ENCODE peak calls at places on chromosomes 6 and 20, in nine cellular contexts. Q is CD4-positive, alpha-beta memory T cell; P is left ventricle myocardium inferior; O is IMR-90; D is keratinocyte; F is neuronal stem cell; H is aorta; W is WERI-Rb-1; X is tibial nerve. T is an unnamed sample.
A peak's percentile ranks its signal among the peaks of the same experiment; 100 is the strongest.

GRCh38 chr6:155270566-155271091 is 6.8 kb downstream of the CLDN20 start:
- DNase-seq in Q (no peak), P (no peak), O (no peak), D (no peak), F (no peak), H (no peak), W (peak; percentile 84), X (no peak), T (no peak)

GRCh38 chr6:159693894-159694545 is 979 bp upstream of the SOD2 start:
- DNase-seq in Q (peak; percentile 83), P (no peak), O (peak; percentile 36), D (no peak), F (no peak), H (peak; percentile 55), W (no peak), X (no peak), T (peak; percentile 51)

GRCh38 chr20:63317601-63318291 is 24.8 kb downstream of the COL20A1 start:
- DNase-seq in Q (no peak), P (no peak), O (no peak), D (no peak), F (no peak), H (peak; percentile 40), W (no peak), X (no peak), T (no peak)

GRCh38 chr20:40961176-40961575 is 67.4 kb upstream of the TOP1 start:
- DNase-seq in Q (no peak), P (no peak), O (no peak), D (no peak), F (no peak), H (no peak), W (no peak), X (no peak), T (no peak)

GRCh38 chr6:116631379-116631990 is 15.2 kb downstream of the RSPH4A start:
- DNase-seq in Q (no peak), P (no peak), O (no peak), D (no peak), F (no peak), H (no peak), W (no peak), X (no peak), T (no peak)

GRCh38 chr6:161417712-161418457 is 144.0 kb upstream of the AGPAT4 start:
- DNase-seq in Q (no peak), P (peak; percentile 46), O (peak; percentile 85), D (no peak), F (no peak), H (no peak), W (no peak), X (peak; percentile 16), T (no peak)

GRCh38 chr20:2984028-2984501 is 59.4 kb upstream of the GNRH2 start:
- DNase-seq in Q (peak; percentile 17), P (no peak), O (no peak), D (no peak), F (no peak), H (no peak), W (no peak), X (no peak), T (no peak)

GRCh38 chr6:109121411-109121810 is 26.1 kb downstream of the CEP57L1 start:
- DNase-seq in Q (no peak), P (no peak), O (no peak), D (no peak), F (no peak), H (no peak), W (no peak), X (no peak), T (no peak)

GRCh38 chr6:101114703-101115102 is 233.6 kb upstream of the ASCC3 start:
- DNase-seq in Q (no peak), P (no peak), O (peak; percentile 20), D (no peak), F (peak; percentile 31), H (no peak), W (peak; percentile 52), X (no peak), T (no peak)

GRCh38 chr20:59866338-59866737 is 67.1 kb downstream of the SYCP2 start:
- DNase-seq in Q (no peak), P (no peak), O (no peak), D (no peak), F (no peak), H (no peak), W (no peak), X (no peak), T (no peak)

GRCh38 chr6:83198486-83199172 is 5.5 kb downstream of the RWDD2A start:
- DNase-seq in Q (no peak), P (no peak), O (peak; percentile 69), D (no peak), F (no peak), H (no peak), W (no peak), X (no peak), T (no peak)

GRCh38 chr6:68774843-68775242 is 139.8 kb downstream of the ADGRB3 start:
- DNase-seq in Q (no peak), P (no peak), O (no peak), D (no peak), F (no peak), H (no peak), W (no peak), X (no peak), T (no peak)

GRCh38 chr6:83853178-83853967 is at the start of gene RIPPLY2:
- DNase-seq in Q (no peak), P (peak; percentile 15), O (peak; percentile 20), D (no peak), F (peak; percentile 45), H (peak; percentile 52), W (peak; percentile 79), X (no peak), T (no peak)

GRCh38 chr20:18263723-18264122 is 24.6 kb upstream of the ZNF133 start:
- DNase-seq in Q (no peak), P (no peak), O (no peak), D (no peak), F (no peak), H (no peak), W (no peak), X (no peak), T (no peak)

GRCh38 chr20:11791316-11792228 is 126.1 kb upstream of the BTBD3 start:
- DNase-seq in Q (no peak), P (no peak), O (no peak), D (no peak), F (no peak), H (no peak), W (no peak), X (no peak), T (no peak)

GRCh38 chr6:130981409-130981808 is 81.6 kb downstream of the EPB41L2 start:
- DNase-seq in Q (no peak), P (no peak), O (peak; percentile 84), D (no peak), F (no peak), H (no peak), W (no peak), X (no peak), T (peak; percentile 40)

GRCh38 chr6:150647051-150647450 is 47.4 kb downstream of the PLEKHG1 start:
- DNase-seq in Q (no peak), P (no peak), O (no peak), D (no peak), F (no peak), H (no peak), W (no peak), X (no peak), T (no peak)
- H3K36me3 ChIP-seq in Q (no peaks in the 10 kb centered on the region), P (peaks cover 4% of the 10 kb centered on the region), O (no peaks in the 10 kb centered on the region), D (no peaks in the 10 kb centered on the region), F (no peaks in the 10 kb centered on the region), H (no peaks in the 10 kb centered on the region), W (no peaks in the 10 kb centered on the region), X (no peaks in the 10 kb centered on the region), T (no peaks in the 10 kb centered on the region)

DNA sequence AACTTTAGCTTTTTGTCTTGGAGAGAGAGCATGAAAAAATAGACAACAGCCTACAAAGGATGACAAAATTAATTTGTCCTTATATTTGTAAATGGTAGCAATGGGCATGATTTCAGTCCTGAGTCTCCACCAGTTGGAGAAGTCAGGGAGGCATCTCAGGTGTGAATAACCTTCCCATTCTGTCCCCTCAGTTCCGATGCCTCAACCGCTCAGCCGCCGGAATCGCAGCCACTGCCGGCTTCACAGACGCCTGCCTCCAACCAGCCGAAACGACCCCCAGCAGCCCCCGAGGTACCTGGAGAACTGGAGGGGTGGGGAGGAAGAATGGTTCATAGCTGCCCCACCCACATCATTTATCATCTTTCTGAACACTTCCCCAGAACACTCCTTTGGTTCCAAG is 3.6 kb downstream of the PRRC2A start:
- DNase-seq in Q (no peak), P (no peak), O (no peak), D (no peak), F (no peak), H (no peak), W (no peak), X (no peak), T (no peak)
- H3K36me3 ChIP-seq in Q (peaks cover 62% of the 10 kb centered on the region), P (peaks cover 63% of the 10 kb centered on the region), O (peaks cover 58% of the 10 kb centered on the region), D (peaks cover 64% of the 10 kb centered on the region), F (peaks cover 61% of the 10 kb centered on the region), H (peaks cover 19% of the 10 kb centered on the region), W (peaks cover 84% of the 10 kb centered on the region), X (peaks cover 5% of the 10 kb centered on the region), T (no peaks in the 10 kb centered on the region)

GRCh38 chr20:34100578-34100977 is 11.5 kb downstream of the EIF2S2 start:
- DNase-seq in Q (no peak), P (no peak), O (no peak), D (no peak), F (no peak), H (no peak), W (no peak), X (no peak), T (no peak)

GRCh38 chr20:34096699-34097420 is 15.2 kb downstream of the EIF2S2 start:
- DNase-seq in Q (no peak), P (no peak), O (peak; percentile 86), D (no peak), F (no peak), H (no peak), W (no peak), X (no peak), T (no peak)

GRCh38 chr20:34099675-34100074 is 12.4 kb downstream of the EIF2S2 start:
- DNase-seq in Q (no peak), P (no peak), O (no peak), D (no peak), F (no peak), H (no peak), W (no peak), X (no peak), T (no peak)

GRCh38 chr20:34095825-34096224 is 16.2 kb downstream of the EIF2S2 start:
- DNase-seq in Q (no peak), P (no peak), O (no peak), D (no peak), F (no peak), H (no peak), W (no peak), X (no peak), T (no peak)

GRCh38 chr20:34098570-34098969 is 13.5 kb downstream of the EIF2S2 start:
- DNase-seq in Q (no peak), P (no peak), O (no peak), D (no peak), F (no peak), H (no peak), W (no peak), X (no peak), T (no peak)
- H3K36me3 ChIP-seq in Q (peaks cover 83% of the 10 kb centered on the region), P (peaks cover 99% of the 10 kb centered on the region), O (peaks cover 70% of the 10 kb centered on the region), D (peaks cover 64% of the 10 kb centered on the region), F (peaks cover 45% of the 10 kb centered on the region), H (peaks cover 10% of the 10 kb centered on the region), W (peaks cover 97% of the 10 kb centered on the region), X (no peaks in the 10 kb centered on the region), T (no peaks in the 10 kb centered on the region)

DNA sequence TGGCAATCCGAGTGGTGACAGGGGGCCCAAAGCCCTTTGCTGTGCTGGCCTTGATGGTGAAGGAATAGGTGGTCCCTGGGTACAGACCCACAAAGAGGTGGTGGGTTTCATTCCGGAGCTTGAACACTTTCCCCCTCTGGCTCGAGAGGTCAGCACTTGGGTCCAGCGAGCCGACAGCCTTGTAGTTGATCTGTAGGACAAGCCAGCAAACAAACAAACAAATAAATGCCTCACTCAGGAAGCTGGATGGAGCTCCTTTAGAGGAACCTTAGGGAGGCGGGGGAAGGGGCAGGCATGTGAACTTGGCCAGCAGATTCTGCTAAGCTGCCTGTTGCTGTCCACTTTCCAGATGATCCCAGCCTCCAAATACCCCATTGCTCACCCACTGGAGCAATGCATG is 733.9 kb upstream of the CHD6 start:
- DNase-seq in Q (no peak), P (no peak), O (no peak), D (no peak), F (no peak), H (no peak), W (no peak), X (no peak), T (no peak)
- H3K36me3 ChIP-seq in Q (no peaks in the 10 kb centered on the region), P (no peaks in the 10 kb centered on the region), O (no peaks in the 10 kb centered on the region), D (no peaks in the 10 kb centered on the region), F (no peaks in the 10 kb centered on the region), H (no peaks in the 10 kb centered on the region), W (no peaks in the 10 kb centered on the region), X (no peaks in the 10 kb centered on the region), T (no peaks in the 10 kb centered on the region)

T was measured in uterus.